ENCODE peak calls at places on chromosomes 6 and 20, in four cellular contexts. W, A, Q and I are unnamed samples.

GRCh38 chr20:7772376-7772775 is 167.9 kb downstream of the HAO1 start:
- DNase-seq in Q (peak), A (peak), W (no peak), I (peak)

GRCh38 chr20:327041-327945 is 1.9 kb downstream of the SOX12 start:
- DNase-seq in A (peak), W (peak), Q (peak), I (peak)

GRCh38 chr6:2667617-2668016 is 83.1 kb downstream of the MYLK4 start:
- DNase-seq in W (no peak), Q (no peak), A (no peak), I (no peak)

GRCh38 chr6:138107752-138108592 is 753 bp upstream of the PERP start:
- DNase-seq in A (no peak), W (peak), Q (peak), I (no peak)

GRCh38 chr6:11535801-11536230 is 1.7 kb upstream of the TMEM170B start:
- DNase-seq in W (no peak), Q (peak), A (peak), I (peak)

GRCh38 chr6:163415620-163416379 is 1.3 kb downstream of the QKI start:
- DNase-seq in A (peak), Q (peak), W (peak), I (no peak)

GRCh38 chr6:42279966-42280629 is 62.4 kb upstream of the MRPS10 start:
- DNase-seq in W (peak), Q (no peak), A (peak), I (no peak)

GRCh38 chr6:128121610-128122009 is 220.8 kb upstream of the THEMIS start:
- DNase-seq in W (no peak), A (no peak), Q (no peak), I (no peak)

GRCh38 chr6:128117916-128118315 is 217.1 kb upstream of the THEMIS start:
- DNase-seq in W (no peak), Q (no peak), A (no peak), I (no peak)

GRCh38 chr6:93088675-93089575 is 330.4 kb downstream of the EPHA7 start:
- DNase-seq in Q (no peak), W (no peak), A (no peak), I (no peak)

GRCh38 chr6:135686784-135687301 is 164.7 kb upstream of the PDE7B start:
- DNase-seq in Q (no peak), A (peak), W (no peak), I (no peak)

GRCh38 chr20:21134883-21135493 is 9.1 kb downstream of the KIZ start:
- DNase-seq in Q (no peak), A (no peak), W (no peak), I (no peak)

GRCh38 chr20:48098866-48099265 is 313.6 kb upstream of the SULF2 start:
- DNase-seq in Q (no peak), A (no peak), W (no peak), I (no peak)

GRCh38 chr20:33862709-33863403 is 51.7 kb downstream of the CHMP4B start:
- DNase-seq in A (peak), W (peak), Q (peak), I (peak)

GRCh38 chr6:5256952-5257351 is 3.8 kb downstream of the LYRM4 start:
- DNase-seq in W (no peak), Q (no peak), A (no peak), I (no peak)

GRCh38 chr6:121064345-121064744 is 269.9 kb downstream of the TBC1D32 start:
- DNase-seq in A (no peak), W (no peak), Q (no peak), I (no peak)

GRCh38 chr6:43107344-43108062 is 31.4 kb downstream of the PTK7 start:
- DNase-seq in W (no peak), A (no peak), Q (no peak), I (no peak)

GRCh38 chr6:24296944-24297343 is 60.9 kb downstream of the DCDC2 start:
- DNase-seq in Q (no peak), W (no peak), A (no peak), I (no peak)

GRCh38 chr6:75830959-75831885 is 82.2 kb downstream of the MYO6 start:
- DNase-seq in W (no peak), Q (no peak), A (peak), I (no peak)

GRCh38 chr6:135438907-135439535 is 58.5 kb downstream of the AHI1 start:
- DNase-seq in W (no peak), Q (no peak), A (peak), I (peak)

GRCh38 chr6:89371849-89372505 is 19.5 kb upstream of the UBE2J1 start:
- DNase-seq in A (peak), W (peak), Q (peak), I (no peak)

GRCh38 chr6:89364586-89364985 is 12.1 kb upstream of the UBE2J1 start:
- DNase-seq in W (no peak), A (no peak), Q (no peak), I (no peak)

GRCh38 chr6:89368107-89368506 is 15.6 kb upstream of the UBE2J1 start:
- DNase-seq in A (peak), Q (peak), W (peak), I (no peak)

GRCh38 chr6:89372506-89372901 is 20.0 kb upstream of the UBE2J1 start:
- DNase-seq in A (no peak), W (no peak), Q (no peak), I (no peak)

DNA sequence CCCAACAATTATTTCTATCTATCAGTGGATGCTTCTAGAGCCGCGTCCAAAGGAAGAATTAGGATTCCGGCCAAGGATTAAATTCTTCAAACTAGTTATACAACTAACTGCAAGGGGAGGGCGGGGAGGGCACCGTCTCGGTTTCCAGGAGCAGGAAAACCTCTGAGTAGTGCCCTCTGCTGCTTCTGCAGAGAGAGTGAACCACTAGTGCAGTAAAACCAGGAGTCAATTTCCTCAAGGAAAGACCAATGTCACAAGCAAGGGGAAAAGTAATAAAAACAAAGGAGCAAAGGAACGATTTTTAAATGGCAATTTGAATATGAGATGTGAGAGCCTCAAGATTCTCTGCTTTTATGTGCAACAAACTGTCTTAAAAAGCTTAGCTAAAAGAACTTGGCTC is 16.5 kb upstream of the UBE2J1 start:
- DNase-seq in A (peak), Q (peak), W (peak), I (no peak)
- TF ChIP-seq CTCF in A (peak), Q (peak), W (peak), I (peak)

GRCh38 chr6:39815356-39815755 is 23.2 kb downstream of the DAAM2 start:
- DNase-seq in W (no peak), A (no peak), Q (no peak), I (no peak)

GRCh38 chr6:39811835-39812345 is 19.7 kb downstream of the DAAM2 start:
- DNase-seq in W (no peak), A (no peak), Q (no peak), I (no peak)

GRCh38 chr6:39812496-39812852 is 20.3 kb downstream of the DAAM2 start:
- DNase-seq in W (no peak), A (no peak), Q (no peak), I (no peak)

GRCh38 chr6:39814236-39814635 is 22.1 kb downstream of the DAAM2 start:
- DNase-seq in A (no peak), W (no peak), Q (no peak), I (no peak)

DNA sequence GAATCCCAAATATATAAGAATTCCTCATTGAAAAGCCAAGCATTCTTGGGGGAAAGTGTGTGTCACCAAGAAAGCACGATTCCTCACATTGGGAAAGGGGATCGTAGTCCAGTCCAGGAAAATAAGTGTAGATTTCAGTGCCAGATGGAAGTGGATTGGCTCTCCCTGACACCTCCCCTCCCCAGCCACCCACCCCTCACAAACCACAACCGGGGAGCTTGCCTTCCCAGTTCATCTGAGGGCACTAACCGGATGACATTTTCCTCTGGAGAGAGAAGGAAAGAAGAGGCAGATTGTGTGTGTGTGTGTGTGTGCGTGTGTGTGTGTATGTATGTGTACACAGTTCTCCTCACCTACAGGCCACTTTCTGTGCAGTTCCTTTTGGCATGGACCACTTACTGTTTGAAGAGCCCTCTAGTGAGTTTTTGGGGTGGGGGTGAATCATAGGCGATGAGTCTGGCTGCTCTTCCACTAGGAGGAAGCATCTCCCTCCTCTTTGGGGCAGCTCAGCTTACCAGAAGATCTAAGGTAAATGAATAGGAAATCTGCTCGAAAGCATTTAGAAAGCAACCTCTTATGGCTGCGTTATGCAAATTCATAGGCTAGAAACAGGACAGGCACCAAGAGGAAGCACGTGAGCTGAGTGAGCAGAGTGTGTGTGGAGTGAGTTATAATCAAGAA is 20.8 kb downstream of the DAAM2 start:
- DNase-seq in Q (no peak), A (peak), W (no peak), I (peak)
- H3K4me3 ChIP-seq in Q (no peak), A (no peak), W (no peak), I (peak)

GRCh38 chr6:33583591-33584155 is 3.6 kb upstream of the BAK1 start:
- DNase-seq in Q (no peak), A (no peak), W (no peak), I (no peak)
- TF ChIP-seq CTCF in Q (no peak), A (peak), W (no peak), I (peak)

GRCh38 chr20:3777726-3778629 is 3.3 kb downstream of the SPEF1 start:
- DNase-seq in A (no peak), Q (peak), W (peak), I (no peak)
- H3K4me3 ChIP-seq in A (peak), Q (no peak), W (peak), I (peak)

DNA sequence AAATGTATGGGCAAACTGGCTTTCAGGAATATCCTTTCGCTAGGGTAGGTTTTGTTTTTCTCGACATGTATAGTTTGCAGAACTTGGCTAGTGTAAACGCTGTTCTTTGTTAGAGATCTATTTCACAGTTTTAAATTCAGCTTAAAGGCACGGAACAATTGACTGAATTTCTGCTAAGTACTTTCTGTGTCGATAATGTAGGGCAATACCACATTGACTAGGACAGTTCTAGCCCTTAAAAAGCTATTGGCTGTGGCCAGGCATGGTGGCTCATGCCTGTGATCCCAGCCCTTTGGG is 92.8 kb downstream of the CEP57L1 start:
- DNase-seq in Q (no peak), A (no peak), W (no peak), I (no peak)
- TF ChIP-seq CTCF in Q (no peak), A (no peak), W (no peak), I (no peak)

DNA sequence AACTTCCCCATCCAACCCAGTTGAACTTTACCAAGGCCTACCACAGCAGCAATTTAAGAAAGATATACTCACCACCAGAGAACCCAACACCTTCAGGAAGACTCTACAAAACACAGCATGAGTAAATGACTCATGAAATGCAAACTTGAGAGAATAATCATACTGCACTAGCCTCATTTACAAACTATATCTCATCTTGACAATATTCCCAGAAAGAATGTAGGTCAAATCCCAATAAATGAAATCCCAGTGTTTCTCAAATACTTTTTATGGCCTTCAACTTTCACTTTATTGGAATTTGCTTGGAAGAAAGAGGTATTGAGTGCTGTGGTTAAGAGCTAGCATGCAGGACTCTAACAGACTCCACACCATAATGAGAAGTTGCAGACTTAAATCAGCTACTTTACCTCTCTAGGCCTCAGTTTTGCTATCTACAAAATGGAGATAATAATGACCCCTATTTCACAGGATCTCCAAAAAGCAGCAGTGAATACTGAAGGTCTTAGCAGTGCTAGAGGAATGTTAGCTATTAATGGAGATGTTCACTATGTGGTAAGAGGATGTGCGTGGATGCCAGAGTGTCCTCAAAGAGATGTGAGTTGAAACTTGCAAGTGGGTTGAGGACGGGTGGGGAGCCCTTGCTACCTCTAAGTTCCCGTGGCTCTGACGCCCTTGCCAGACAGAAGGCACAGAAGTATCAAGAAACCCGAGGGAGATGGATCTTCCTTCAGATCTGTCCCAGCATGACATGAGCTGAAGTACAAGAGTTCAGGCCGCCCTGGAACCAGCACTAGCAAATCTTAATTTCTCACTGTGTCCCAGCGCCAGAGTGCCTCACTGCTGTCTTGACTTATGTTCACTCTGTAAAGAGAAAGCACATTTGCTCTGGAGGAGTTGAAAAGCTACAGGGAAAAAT is 59.7 kb downstream of the FYN start:
- DNase-seq in W (no peak), Q (no peak), A (peak), I (no peak)
- H3K4me3 ChIP-seq in W (no peak), Q (no peak), A (no peak), I (no peak)

GRCh38 chr20:3313681-3314080 is 74.7 kb upstream of the SLC4A11 start:
- DNase-seq in Q (peak), W (no peak), A (no peak), I (no peak)
- TF ChIP-seq CTCF in Q (no peak), W (no peak), A (no peak), I (no peak)

DNA sequence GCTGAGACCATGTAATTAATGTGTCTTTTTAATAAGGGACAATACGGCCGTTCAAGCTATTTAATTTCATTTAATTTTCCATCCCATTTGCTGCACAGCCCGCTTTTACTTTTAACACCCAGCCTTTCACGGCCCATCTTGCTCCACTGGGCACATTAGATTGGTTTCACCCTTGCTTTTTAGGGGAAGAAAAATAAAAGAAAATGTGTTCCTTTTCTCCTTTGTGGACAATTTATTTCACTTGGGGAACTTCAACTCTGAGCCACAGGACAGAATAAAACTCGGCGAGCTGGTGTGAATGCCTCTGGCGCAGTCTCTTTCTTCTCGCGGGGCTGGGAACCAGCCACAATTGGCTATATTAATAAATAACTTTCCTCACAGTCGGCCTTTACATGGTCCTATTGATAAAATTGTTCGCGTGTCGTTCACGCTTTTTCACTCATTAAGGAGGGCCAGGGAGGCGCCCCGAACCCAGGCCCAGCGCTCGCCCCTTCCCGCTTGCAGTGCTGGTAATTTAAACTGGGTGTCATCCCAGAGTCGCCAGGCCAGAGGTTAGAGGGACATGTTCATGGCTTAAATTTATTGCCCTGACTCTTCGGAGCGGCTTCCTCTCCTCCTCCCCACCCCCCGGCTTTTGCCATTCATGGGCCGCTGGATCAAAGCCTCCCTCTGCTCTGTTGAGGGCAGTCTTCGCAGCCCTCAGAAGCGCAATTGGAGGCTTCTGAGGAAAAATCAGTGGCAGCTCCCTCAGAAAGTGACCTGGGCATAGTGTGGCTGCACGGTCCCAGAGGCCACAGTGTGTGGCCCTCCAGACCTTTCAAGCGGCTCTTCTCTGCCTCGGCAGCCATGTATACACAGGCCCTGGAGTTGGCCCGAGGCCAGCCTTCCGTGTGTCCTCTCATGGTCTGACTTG is 2.2 kb upstream of the PRDM13 start:
- DNase-seq in Q (peak), W (no peak), A (no peak), I (no peak)
- H3K4me3 ChIP-seq in Q (no peak), W (peak), A (no peak), I (no peak)

DNA sequence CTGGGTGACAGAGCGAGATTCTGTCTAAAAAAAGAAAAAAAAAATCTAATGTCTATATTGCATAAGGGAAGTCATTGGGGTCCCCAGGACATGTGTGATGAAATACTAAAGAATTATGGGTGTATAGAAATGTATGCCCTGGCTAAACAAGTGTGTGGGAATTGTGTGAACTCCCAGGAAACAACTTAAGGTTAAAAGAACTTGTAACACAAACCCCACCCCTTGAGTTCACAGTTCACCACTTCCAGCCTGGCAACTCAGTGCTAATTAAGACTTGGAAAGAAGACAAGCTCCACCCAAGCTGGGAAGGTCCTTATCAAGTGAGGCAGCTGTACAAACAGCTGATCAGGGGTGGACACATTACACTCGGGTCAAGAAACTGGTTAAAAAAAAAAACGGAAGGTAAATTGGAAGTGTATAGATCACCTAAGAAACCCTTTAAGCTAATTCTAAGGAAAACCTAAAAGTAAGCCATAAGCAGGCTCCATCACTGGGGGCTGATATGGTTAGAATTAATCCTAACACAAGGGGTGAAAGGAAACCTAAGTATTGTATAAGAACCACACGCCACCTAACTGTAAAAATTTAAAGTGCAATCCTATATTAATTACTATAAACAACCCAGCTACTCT is 25.2 kb downstream of the HLA-A start:
- DNase-seq in A (no peak), W (no peak), Q (peak), I (no peak)
- TF ChIP-seq CTCF in A (peak), W (no peak), Q (no peak), I (no peak)

GRCh38 chr6:146209942-146210341 is 181.1 kb downstream of the GRM1 start:
- DNase-seq in W (no peak), A (no peak), Q (no peak), I (no peak)
- H3K4me3 ChIP-seq in W (no peak), A (no peak), Q (no peak), I (no peak)